ENCODE peak calls at places on chromosomes 5 and 9, in eight cellular contexts. F is H1, P is glutamatergic neuron, I is lung microvascular endothelial cell, Q is amygdala, U is T-helper 2 cell, A is iPS-NIHi11, Y is HTR-8/SVneo. G is an unnamed sample.

GRCh38 chr9:74379718-74380117 is 117.4 kb upstream of the RORB start:
- DNase-seq in F (peak), P (peak), I (no peak), Q (no peak), U (peak), A (peak), Y (no peak), G (no peak)

GRCh38 chr5:154346427-154346826 is 99.4 kb upstream of the SAP30L start:
- DNase-seq in F (no peak), P (no peak), I (no peak), Q (no peak), U (no peak), A (no peak), Y (no peak), G (no peak)

GRCh38 chr5:127856310-127856709 is 153.1 kb downstream of the CCDC192 start:
- DNase-seq in F (no peak), P (no peak), I (no peak), Q (no peak), U (peak), A (no peak), Y (no peak), G (no peak)

GRCh38 chr9:86783884-86784283 is 163.4 kb downstream of the GAS1 start:
- DNase-seq in F (no peak), P (no peak), I (no peak), Q (no peak), U (no peak), A (no peak), Y (no peak), G (peak)

GRCh38 chr5:146185161-146185560 is 2.7 kb upstream of the LARS1 start:
- DNase-seq in F (no peak), P (no peak), I (peak), Q (no peak), U (no peak), A (no peak), Y (no peak), G (no peak)

GRCh38 chr5:99004960-99005359 is 76.2 kb upstream of the CHD1 start:
- DNase-seq in F (no peak), P (no peak), I (no peak), Q (no peak), U (peak), A (no peak), Y (no peak), G (no peak)

GRCh38 chr9:129671519-129671918 is 6.1 kb downstream of the PRRX2 start:
- DNase-seq in F (no peak), P (no peak), I (no peak), Q (no peak), U (no peak), A (no peak), Y (no peak), G (no peak)

GRCh38 chr5:178502401-178503100 is 87.6 kb downstream of the COL23A1 start:
- DNase-seq in F (no peak), P (no peak), I (no peak), Q (no peak), U (no peak), A (no peak), Y (no peak), G (no peak)

GRCh38 chr9:128841704-128842492 is 12.3 kb upstream of the SPOUT1 start:
- DNase-seq in F (no peak), P (no peak), I (no peak), Q (no peak), U (no peak), A (no peak), Y (no peak), G (no peak)

GRCh38 chr5:157266286-157267007 is 524 bp downstream of the CYFIP2 start:
- DNase-seq in F (peak), P (peak), I (no peak), Q (no peak), U (peak), A (peak), Y (no peak), G (no peak)

GRCh38 chr5:161169776-161170175 is 317.8 kb upstream of the ATP10B start:
- DNase-seq in F (no peak), P (no peak), I (no peak), Q (no peak), U (no peak), A (no peak), Y (no peak), G (no peak)

GRCh38 chr5:150057996-150058395 is 28.4 kb downstream of the CSF1R start:
- DNase-seq in F (no peak), P (no peak), I (no peak), Q (no peak), U (no peak), A (peak), Y (no peak), G (no peak)

GRCh38 chr5:134935711-134936602 is 31.0 kb downstream of the PCBD2 start:
- DNase-seq in F (no peak), P (no peak), I (no peak), Q (no peak), U (no peak), A (no peak), Y (no peak), G (no peak)

GRCh38 chr5:150113047-150113744 is 26.8 kb upstream of the CSF1R start:
- DNase-seq in F (peak), P (no peak), I (no peak), Q (no peak), U (no peak), A (peak), Y (no peak), G (no peak)

GRCh38 chr5:159899067-159900049 is 16.9 kb upstream of the ADRA1B start:
- DNase-seq in F (no peak), P (no peak), I (no peak), Q (no peak), U (no peak), A (no peak), Y (peak), G (no peak)

GRCh38 chr9:89359636-89360315 is 41.5 kb downstream of the SECISBP2 start:
- DNase-seq in F (no peak), P (no peak), I (peak), Q (no peak), U (no peak), A (no peak), Y (no peak), G (no peak)

GRCh38 chr9:137454506-137455360 is 4.4 kb downstream of the NSMF start:
- DNase-seq in F (no peak), P (peak), I (peak), Q (no peak), U (no peak), A (no peak), Y (no peak), G (no peak)

GRCh38 chr5:125196479-125197183 is 450.2 kb upstream of the ZNF608 start:
- DNase-seq in F (no peak), P (no peak), I (no peak), Q (no peak), U (no peak), A (no peak), Y (no peak), G (no peak)

GRCh38 chr9:133768371-133768858 is 30.3 kb upstream of the SARDH start:
- DNase-seq in F (no peak), P (no peak), I (no peak), Q (no peak), U (no peak), A (no peak), Y (no peak), G (no peak)

G was measured in brain pericyte.